ENCODE peak calls at places on chromosomes 4 and X, in nine cellular contexts. F is lower leg skin, Q is A549, T is transverse colon, B is IMR-90, J is heart left ventricle, X is gastrocnemius medialis, U is erythroblast, C is esophagus squamous epithelium. P is an unnamed sample.
A peak's percentile ranks its signal among the peaks of the same experiment; 100 is the strongest.

GRCh38 chr4:155569960-155570515 is 96.6 kb upstream of the GUCY1A1 start:
- DNase-seq in B (peak; percentile 10), F (no peak), X (no peak), C (no peak), U (no peak), Q (no peak), T (no peak), J (no peak), P (no peak)

GRCh38 chr4:66929748-66930147 is 615.6 kb downstream of the CENPC start:
- DNase-seq in Q (no peak), U (no peak), J (no peak), C (no peak), X (no peak), F (no peak), T (no peak), B (no peak), P (no peak)

GRCh38 chrX:28120076-28120475 is 138.8 kb upstream of the DCAF8L1 start:
- DNase-seq in J (no peak), X (no peak), F (no peak), U (no peak), B (no peak), T (no peak), Q (peak; percentile 30), C (no peak), P (no peak)

GRCh38 chrX:35076061-35076460 is 133.5 kb downstream of the FAM47B start:
- DNase-seq in U (no peak), B (no peak), X (no peak), Q (peak; percentile 9), F (no peak), T (no peak), C (no peak), J (no peak), P (peak; percentile 1)

GRCh38 chr4:142334931-142335330 is 511.2 kb downstream of the INPP4B start:
- DNase-seq in J (no peak), F (no peak), B (no peak), X (no peak), U (no peak), C (no peak), T (no peak), Q (no peak), P (no peak)

GRCh38 chr4:26330946-26331345 is 10.1 kb downstream of the RBPJ start:
- DNase-seq in Q (no peak), T (no peak), X (no peak), C (no peak), J (no peak), U (no peak), B (no peak), F (no peak), P (no peak)

GRCh38 chr4:103091601-103092223 is 7.9 kb downstream of the BDH2 start:
- DNase-seq in T (peak; percentile 15), B (peak; percentile 79), X (no peak), U (peak; percentile 84), F (no peak), Q (peak; percentile 66), C (no peak), J (no peak), P (peak; percentile 77)

GRCh38 chr4:88674989-88675388 is 22.6 kb downstream of the NAP1L5 start:
- DNase-seq in B (peak; percentile 83), X (no peak), T (no peak), C (no peak), Q (no peak), F (no peak), U (no peak), J (no peak), P (no peak)

GRCh38 chrX:76850851-76851250 is 423.3 kb downstream of the MAGEE1 start:
- DNase-seq in X (no peak), B (no peak), U (no peak), T (no peak), Q (peak; percentile 0), J (no peak), C (no peak), F (no peak), P (peak; percentile 19)

DNA sequence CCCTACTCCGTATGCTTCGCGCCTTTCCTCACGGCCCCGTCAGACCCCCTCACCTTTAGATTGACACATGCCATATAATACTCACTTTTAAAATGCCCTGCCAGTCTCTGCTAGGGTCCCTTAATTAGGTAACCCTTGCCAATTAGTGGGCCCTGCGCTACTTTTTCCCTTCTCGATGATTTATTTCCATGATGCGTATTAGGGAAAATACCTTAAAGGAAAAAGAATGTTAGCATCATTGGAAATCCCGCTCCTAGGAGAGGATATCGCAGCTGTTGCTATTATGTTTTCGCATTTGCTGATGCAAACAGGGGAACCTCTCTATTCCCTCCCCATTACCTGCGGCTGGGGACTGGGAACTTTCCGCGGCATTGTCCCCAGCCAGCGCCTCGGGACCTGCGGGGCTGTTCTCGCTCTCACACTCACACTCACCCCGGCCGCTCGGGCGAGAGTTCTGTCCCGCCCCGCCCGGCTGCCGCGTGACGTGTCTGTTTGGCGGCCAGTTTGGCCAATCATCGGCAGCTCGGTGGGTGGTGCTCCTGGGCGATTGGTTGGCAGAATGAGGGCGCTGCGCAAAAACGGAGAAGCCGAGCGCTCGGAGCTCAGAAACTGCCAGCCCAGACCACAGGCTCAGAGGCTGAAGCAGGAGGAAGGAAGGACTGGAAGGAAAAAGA is at the start of gene PCDH10:
- DNase-seq in B (peak; percentile 87), Q (peak; percentile 89), J (peak; percentile 83), C (no peak), X (peak; percentile 58), U (peak; percentile 87), T (peak; percentile 73), F (peak; percentile 73), P (no peak)
- TF ChIP-seq POLR2A in B (peak; percentile 94), Q (peak; percentile 15), J (no peak), C (no peak), X (no peak), U (no peak), T (no peak), F (no peak), P (no peak)

DNA sequence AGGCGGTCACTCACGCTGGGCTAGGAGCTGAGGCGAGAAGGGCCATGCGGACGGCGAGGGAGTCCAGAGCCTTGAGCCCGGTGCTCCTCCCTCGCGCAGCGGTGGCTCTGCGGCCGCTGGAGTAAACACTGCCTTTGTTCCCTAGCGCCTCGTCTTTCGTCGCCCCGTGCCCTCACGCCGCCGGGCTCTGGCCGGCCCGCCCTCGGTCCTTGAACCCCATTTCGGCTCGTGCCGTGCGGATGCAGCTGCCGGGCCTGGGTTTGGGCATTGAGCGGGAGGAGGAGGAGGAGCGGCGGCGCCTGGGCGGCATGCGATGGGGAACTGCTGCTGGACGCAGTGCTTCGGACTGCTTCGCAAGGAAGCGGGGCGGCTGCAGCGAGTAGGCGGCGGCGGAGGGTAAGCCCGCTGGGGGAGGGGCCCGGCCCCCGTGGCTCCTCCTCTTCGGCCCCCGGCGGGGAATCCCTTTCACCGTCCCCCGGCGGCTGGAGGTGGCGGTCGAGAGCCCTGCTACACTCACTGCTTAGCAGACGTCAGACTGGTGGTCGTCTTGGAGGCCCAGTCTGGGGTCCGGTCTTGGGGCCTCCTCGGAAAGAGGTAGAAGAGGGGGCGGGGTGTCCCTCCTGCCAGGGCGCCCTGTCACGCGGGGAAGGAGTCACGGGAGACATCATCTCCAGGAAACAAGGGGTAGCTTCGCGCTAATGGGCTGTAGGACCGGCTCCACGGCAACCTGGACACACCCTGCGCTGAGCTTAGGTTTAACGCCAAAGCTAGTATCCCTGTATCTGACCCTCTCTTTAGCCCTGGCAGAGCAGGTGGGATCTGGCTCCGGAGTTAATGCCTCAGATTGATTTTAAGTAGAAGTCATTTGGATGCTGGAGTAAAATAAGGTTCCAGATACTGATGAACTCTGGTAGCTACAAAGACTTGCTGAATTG is at the start of gene AP1AR:
- DNase-seq in F (peak; percentile 75), J (peak; percentile 86), C (peak; percentile 46), Q (peak; percentile 66), X (peak; percentile 60), B (peak; percentile 64), T (peak; percentile 89), U (peak; percentile 87), P (peak; percentile 90)
- TF ChIP-seq POLR2A in F (no peak), J (no peak), C (peak; percentile 33), Q (peak; percentile 83), X (peak; percentile 88), B (peak; percentile 81), T (peak; percentile 97), U (peak; percentile 72), P (peak; percentile 78)

GRCh38 chrX:154486396-154487207 is at the start of gene UBL4A:
- DNase-seq in X (no peak), Q (peak; percentile 33), T (peak; percentile 63), B (peak; percentile 11), F (peak; percentile 25), J (peak; percentile 78), U (peak; percentile 81), C (no peak), P (peak; percentile 75)
- TF ChIP-seq POLR2A in X (peak; percentile 75), Q (peak; percentile 41), T (peak; percentile 44), B (no peak), F (no peak), J (no peak), U (peak; percentile 57), C (no peak), P (peak; percentile 45)

GRCh38 chrX:47662144-47662657 is 3.2 kb upstream of the UXT start:
- DNase-seq in T (no peak), B (peak; percentile 93), U (peak; percentile 72), C (no peak), Q (peak; percentile 49), F (no peak), X (no peak), J (peak; percentile 46), P (peak; percentile 82)

GRCh38 chrX:47658301-47658683 is 688 bp downstream of the UXT start:
- DNase-seq in C (no peak), X (no peak), B (no peak), T (no peak), F (no peak), J (no peak), Q (no peak), U (no peak), P (no peak)

GRCh38 chrX:47664737-47665136 is 5.8 kb upstream of the UXT start:
- DNase-seq in X (no peak), B (peak; percentile 33), T (no peak), C (no peak), F (no peak), U (no peak), Q (no peak), J (no peak), P (no peak)

GRCh38 chrX:47661539-47661938 is 2.6 kb upstream of the UXT start:
- DNase-seq in B (no peak), U (no peak), F (no peak), Q (no peak), X (no peak), J (no peak), C (no peak), T (no peak), P (no peak)

GRCh38 chrX:47658684-47659515 is at the start of gene UXT:
- DNase-seq in B (peak; percentile 94), C (peak; percentile 77), Q (peak; percentile 98), U (peak; percentile 97), T (peak; percentile 96), J (peak; percentile 93), X (peak; percentile 79), F (peak; percentile 89), P (peak; percentile 96)
- TF ChIP-seq POLR2A in B (peak; percentile 86), C (no peak), Q (no peak), U (peak; percentile 94), T (peak; percentile 92), J (no peak), X (peak; percentile 68), F (no peak), P (peak; percentile 60)

GRCh38 chrX:71118032-71118984 is at the start of gene MED12:
- DNase-seq in F (peak; percentile 69), C (peak; percentile 22), B (peak; percentile 75), U (peak; percentile 83), Q (peak; percentile 68), T (peak; percentile 85), J (peak; percentile 88), X (peak; percentile 66), P (peak; percentile 88)
- TF ChIP-seq POLR2A in F (no peak), C (no peak), B (peak; percentile 15), U (peak; percentile 73), Q (peak; percentile 61), T (peak; percentile 59), J (no peak), X (peak; percentile 17), P (peak; percentile 61)

P was measured in NB4.